ENCODE peak calls at places on chromosomes 13 and 19, in nine cellular contexts. I, X, C, Z, M, J, D, P and R are unnamed samples.

GRCh38 chr13:75739244-75739868 is 103.2 kb downstream of the LMO7 start:
- DNase-seq in I (no peak), X (peak; percentile 63), C (no peak), Z (no peak), M (no peak), J (no peak), D (no peak), P (no peak), R (no peak)

GRCh38 chr13:113565526-113566226 is 18.9 kb upstream of the TFDP1 start:
- DNase-seq in I (no peak), X (no peak), C (no peak), Z (no peak), M (no peak), J (no peak), D (no peak), P (no peak), R (no peak)

GRCh38 chr19:19381007-19381926 is 24.2 kb upstream of the GATAD2A start:
- DNase-seq in I (no peak), X (no peak), C (no peak), Z (no peak), M (no peak), J (no peak), D (no peak), P (no peak), R (no peak)

GRCh38 chr19:44071824-44072542 is at the start of gene ZNF284:
- DNase-seq in I (peak; percentile 85), X (peak; percentile 94), C (peak; percentile 82), Z (peak; percentile 83), M (peak; percentile 91), J (peak; percentile 87), D (peak; percentile 61), P (peak; percentile 81), R (peak; percentile 93)

GRCh38 chr19:850221-850978 is 1.7 kb upstream of the ELANE start:
- DNase-seq in I (peak; percentile 94), X (peak; percentile 84), C (no peak), Z (no peak), M (peak; percentile 85), J (peak; percentile 24), D (no peak), P (no peak), R (peak; percentile 87)

GRCh38 chr13:72195044-72195704 is 328.2 kb upstream of the DACH1 start:
- DNase-seq in I (no peak), X (no peak), C (no peak), Z (no peak), M (no peak), J (no peak), D (no peak), P (no peak), R (no peak)

GRCh38 chr19:38898788-38899446 is 501 bp downstream of the SIRT2 start:
- DNase-seq in I (no peak), X (peak; percentile 16), C (no peak), Z (no peak), M (no peak), J (peak; percentile 18), D (no peak), P (peak; percentile 20), R (peak; percentile 39)

GRCh38 chr13:48804836-48805601 is 151.3 kb downstream of the CYSLTR2 start:
- DNase-seq in I (no peak), X (peak; percentile 26), C (peak; percentile 81), Z (no peak), M (no peak), J (no peak), D (no peak), P (no peak), R (no peak)

GRCh38 chr13:110305949-110306339 is 1.0 kb downstream of the COL4A1 start:
- DNase-seq in I (no peak), X (peak; percentile 49), C (no peak), Z (no peak), M (peak; percentile 76), J (no peak), D (no peak), P (no peak), R (no peak)

GRCh38 chr19:13262450-13262849 is 112.2 kb downstream of the IER2 start:
- DNase-seq in I (no peak), X (peak; percentile 57), C (peak; percentile 52), Z (peak; percentile 52), M (peak; percentile 58), J (peak; percentile 53), D (no peak), P (no peak), R (peak; percentile 64)

GRCh38 chr19:5141926-5142724 is 173.2 kb downstream of the KDM4B start:
- DNase-seq in I (peak; percentile 20), X (no peak), C (no peak), Z (no peak), M (no peak), J (no peak), D (no peak), P (no peak), R (no peak)

GRCh38 chr19:42850981-42851717 is 28.4 kb downstream of the PSG1 start:
- DNase-seq in I (peak; percentile 36), X (peak; percentile 99), C (no peak), Z (no peak), M (peak; percentile 85), J (no peak), D (no peak), P (no peak), R (peak; percentile 95)

GRCh38 chr19:14085309-14085995 is at the start of gene C19orf67:
- DNase-seq in I (no peak), X (no peak), C (no peak), Z (no peak), M (no peak), J (no peak), D (no peak), P (no peak), R (no peak)

GRCh38 chr19:21699197-21699596 is 68.2 kb downstream of the ZNF100 start:
- DNase-seq in I (no peak), X (no peak), C (no peak), Z (no peak), M (no peak), J (no peak), D (no peak), P (no peak), R (no peak)

GRCh38 chr13:83622422-83622784 is 259.9 kb downstream of the SLITRK1 start:
- DNase-seq in I (no peak), X (peak; percentile 6), C (no peak), Z (no peak), M (no peak), J (no peak), D (no peak), P (no peak), R (peak; percentile 6)